ENCODE peak calls at places on chromosomes 11 and 22, in nine cellular contexts. W is NAMALWA, N is endothelial cell, K is A673, J is mucosa of gallbladder, V is GM04504, G is hypothalamus, O is iris pigment epithelial cell, Z is pancreas. F is an unnamed sample.

GRCh38 chr11:30333405-30333804 is 10.5 kb downstream of the ARL14EP start:
- DNase-seq in W (peak), N (no peak), K (peak), J (no peak), V (no peak), G (no peak), O (peak), Z (no peak), F (no peak)

GRCh38 chr11:9859491-9860305 is 195.8 kb downstream of the SWAP70 start:
- DNase-seq in W (no peak), N (no peak), K (no peak), J (no peak), V (peak), G (no peak), O (peak), Z (no peak), F (no peak)

GRCh38 chr11:64245797-64246623 is 733 bp downstream of the PPP1R14B start:
- DNase-seq in W (peak), N (no peak), K (peak), J (peak), V (peak), G (no peak), O (peak), Z (peak), F (peak)

GRCh38 chr11:33320814-33321330 is 63.7 kb downstream of the HIPK3 start:
- DNase-seq in W (no peak), N (no peak), K (no peak), J (no peak), V (no peak), G (no peak), O (peak), Z (no peak), F (no peak)

GRCh38 chr11:12735262-12735661 is 61.0 kb downstream of the TEAD1 start:
- DNase-seq in W (no peak), N (no peak), K (no peak), J (no peak), V (no peak), G (no peak), O (no peak), Z (no peak), F (no peak)

GRCh38 chr22:29312218-29313125 is 3.0 kb downstream of the RASL10A start:
- DNase-seq in W (no peak), N (no peak), K (no peak), J (no peak), V (no peak), G (no peak), O (no peak), Z (peak), F (no peak)

GRCh38 chr11:117704416-117705150 is 92.4 kb downstream of the DSCAML1 start:
- DNase-seq in W (no peak), N (no peak), K (no peak), J (no peak), V (no peak), G (no peak), O (no peak), Z (no peak), F (no peak)

GRCh38 chr11:134639586-134640330 is 227.7 kb upstream of the B3GAT1 start:
- DNase-seq in W (no peak), N (no peak), K (peak), J (peak), V (no peak), G (no peak), O (no peak), Z (no peak), F (no peak)

GRCh38 chr22:39510529-39511149 is 8.5 kb downstream of the MIEF1 start:
- DNase-seq in W (no peak), N (no peak), K (no peak), J (no peak), V (no peak), G (no peak), O (no peak), Z (no peak), F (no peak)

GRCh38 chr11:24496728-24497396 is at the start of gene LUZP2:
- DNase-seq in W (no peak), N (peak), K (peak), J (peak), V (no peak), G (peak), O (peak), Z (peak), F (no peak)

GRCh38 chr11:43404406-43404805 is 45.7 kb downstream of the TTC17 start:
- DNase-seq in W (no peak), N (no peak), K (no peak), J (no peak), V (no peak), G (no peak), O (no peak), Z (no peak), F (no peak)

GRCh38 chr11:106724293-106724892 is 293.9 kb downstream of the GUCY1A2 start:
- DNase-seq in W (no peak), N (no peak), K (peak), J (no peak), V (no peak), G (no peak), O (peak), Z (no peak), F (no peak)

GRCh38 chr11:76602431-76602861 is 68.1 kb downstream of the LRRC32 start:
- DNase-seq in W (no peak), N (no peak), K (no peak), J (no peak), V (peak), G (no peak), O (no peak), Z (peak), F (no peak)

GRCh38 chr22:48096846-48097665 is 1334.6 kb downstream of the TBC1D22A start:
- DNase-seq in W (peak), N (no peak), K (no peak), J (no peak), V (no peak), G (no peak), O (no peak), Z (no peak), F (no peak)

GRCh38 chr11:5929984-5930383 is 12.1 kb upstream of the OR56A3 start:
- DNase-seq in W (no peak), N (no peak), K (no peak), J (no peak), V (no peak), G (no peak), O (no peak), Z (no peak), F (no peak)

GRCh38 chr22:41642711-41643110 is 21.6 kb downstream of the XRCC6 start:
- DNase-seq in W (no peak), N (no peak), K (no peak), J (no peak), V (no peak), G (no peak), O (peak), Z (no peak), F (no peak)

GRCh38 chr22:19122752-19123492 is 710 bp upstream of the DGCR2 start:
- DNase-seq in W (peak), N (peak), K (no peak), J (peak), V (no peak), G (no peak), O (peak), Z (no peak), F (no peak)

GRCh38 chr11:119062779-119063178 is 4.8 kb upstream of the VPS11 start:
- DNase-seq in W (no peak), N (no peak), K (no peak), J (no peak), V (peak), G (no peak), O (peak), Z (no peak), F (no peak)

GRCh38 chr11:104134760-104135159 is 29.2 kb downstream of the PDGFD start:
- DNase-seq in W (no peak), N (no peak), K (no peak), J (no peak), V (no peak), G (no peak), O (peak), Z (no peak), F (no peak)

GRCh38 chr11:92123540-92123939 is 101.1 kb upstream of the FAT3 start:
- DNase-seq in W (no peak), N (no peak), K (no peak), J (no peak), V (no peak), G (no peak), O (no peak), Z (no peak), F (no peak)

GRCh38 chr11:111352235-111352746 is 26.8 kb downstream of the POU2AF1 start:
- DNase-seq in W (no peak), N (no peak), K (no peak), J (no peak), V (no peak), G (no peak), O (no peak), Z (no peak), F (no peak)

GRCh38 chr22:19622061-19622441 is 92.3 kb upstream of the SEPTIN5 start:
- DNase-seq in W (peak), N (no peak), K (no peak), J (no peak), V (no peak), G (no peak), O (no peak), Z (no peak), F (no peak)

GRCh38 chr22:40676644-40677043 is 2.6 kb upstream of the MCHR1 start:
- DNase-seq in W (no peak), N (no peak), K (no peak), J (no peak), V (no peak), G (no peak), O (no peak), Z (no peak), F (no peak)

GRCh38 chr11:75495749-75496641 is 29.7 kb downstream of the GDPD5 start:
- DNase-seq in W (no peak), N (peak), K (no peak), J (no peak), V (no peak), G (no peak), O (no peak), Z (no peak), F (no peak)